ENCODE peak calls at places on chromosome 16, in six cellular contexts. S is A549, M is HEK293T, G is IMR-90, U is K562, I is GM12878. O is an unnamed sample.

GRCh38 chr16:88939814-88940195 is 37.2 kb downstream of the CBFA2T3 start:
- DNase-seq in S (no peak), M (no peak), G (no peak), U (no peak), I (no peak), O (no peak)

GRCh38 chr16:19607610-19608280 is 52.2 kb downstream of the VPS35L start:
- DNase-seq in S (peak), M (no peak), G (peak), U (no peak), I (no peak), O (no peak)

GRCh38 chr16:47465919-47466630 is 4.9 kb downstream of the PHKB start:
- DNase-seq in S (no peak), M (no peak), G (no peak), U (peak), I (no peak), O (no peak)

GRCh38 chr16:59698341-59698979 is 964.3 kb upstream of the GOT2 start:
- DNase-seq in S (no peak), M (no peak), G (peak), U (no peak), I (no peak), O (no peak)

GRCh38 chr16:24776486-24777220 is 47.2 kb downstream of the TNRC6A start:
- DNase-seq in S (no peak), M (no peak), G (peak), U (no peak), I (no peak), O (no peak)

GRCh38 chr16:79269211-79269863 is 331.2 kb downstream of the MAF start:
- DNase-seq in S (no peak), M (no peak), G (no peak), U (no peak), I (peak), O (no peak)

GRCh38 chr16:23699100-23699499 is 13.9 kb downstream of the ERN2 start:
- DNase-seq in S (peak), M (no peak), G (no peak), U (no peak), I (no peak), O (no peak)

GRCh38 chr16:6105115-6105514 is 1007.5 kb upstream of the EEF2KMT start:
- DNase-seq in S (no peak), M (no peak), G (no peak), U (no peak), I (no peak), O (no peak)

GRCh38 chr16:16036359-16036792 is 87.0 kb downstream of the ABCC1 start:
- DNase-seq in S (no peak), M (no peak), G (no peak), U (no peak), I (no peak), O (no peak)

GRCh38 chr16:71344315-71344905 is 14.1 kb upstream of the CALB2 start:
- DNase-seq in S (no peak), M (no peak), G (no peak), U (no peak), I (no peak), O (no peak)

GRCh38 chr16:1002399-1003161 is 21.0 kb downstream of the SOX8 start:
- DNase-seq in S (peak), M (peak), G (peak), U (peak), I (no peak), O (peak)

GRCh38 chr16:82331974-82332750 is 162.1 kb upstream of the MPHOSPH6 start:
- DNase-seq in S (no peak), M (no peak), G (no peak), U (no peak), I (no peak), O (peak)

GRCh38 chr16:23149267-23149992 is at the start of gene USP31:
- DNase-seq in S (peak), M (peak), G (peak), U (peak), I (peak), O (peak)

GRCh38 chr16:81394966-81395655 is 49.5 kb upstream of the CMIP start:
- DNase-seq in S (no peak), M (no peak), G (no peak), U (no peak), I (no peak), O (no peak)

GRCh38 chr16:4517812-4518211 is 20.8 kb downstream of the CDIP1 start:
- DNase-seq in S (peak), M (peak), G (peak), U (peak), I (no peak), O (peak)

GRCh38 chr16:52873997-52874500 is 178.6 kb downstream of the CHD9NB start:
- DNase-seq in S (no peak), M (no peak), G (no peak), U (no peak), I (no peak), O (no peak)

GRCh38 chr16:70348991-70349390 is 2.3 kb downstream of the DDX19A start:
- DNase-seq in S (no peak), M (no peak), G (no peak), U (no peak), I (no peak), O (no peak)

GRCh38 chr16:31476305-31477219 is 4.6 kb downstream of the TGFB1I1 start:
- DNase-seq in S (no peak), M (no peak), G (no peak), U (peak), I (no peak), O (peak)

GRCh38 chr16:20910781-20911321 is 10.3 kb downstream of the LYRM1 start:
- DNase-seq in S (peak), M (no peak), G (peak), U (peak), I (no peak), O (no peak)

DNA sequence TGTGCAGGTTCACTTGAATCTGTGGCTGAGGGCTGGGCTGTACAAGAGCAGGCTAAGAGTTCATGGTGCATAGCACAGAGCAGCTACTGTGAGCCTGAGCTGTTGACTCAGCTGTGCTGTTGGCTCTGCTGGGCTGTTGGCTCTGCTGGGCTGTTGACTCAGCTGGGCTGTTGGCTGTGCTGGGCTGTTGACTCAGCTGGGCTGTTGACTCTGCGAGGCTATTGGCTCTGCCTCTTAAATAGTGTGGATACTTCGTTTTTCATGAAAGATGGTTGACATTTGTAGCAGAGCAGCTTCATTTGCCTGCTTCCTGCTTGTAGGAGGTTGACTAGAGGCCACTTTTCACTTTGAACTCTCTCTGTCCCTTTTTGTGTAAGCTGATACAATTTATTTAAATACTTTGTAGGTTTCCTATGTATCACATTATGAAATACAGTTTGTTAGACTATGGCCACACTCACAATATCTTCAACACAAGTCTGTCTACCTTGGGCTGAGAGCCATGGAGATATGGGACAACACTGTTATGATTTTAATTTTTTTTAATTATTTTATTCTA is 40.3 kb upstream of the CCNF start:
- DNase-seq in S (peak), M (no peak), G (peak), U (no peak), I (no peak), O (peak)
- TF ChIP-seq BHLHE40 in S (no peak), M (no peak), G (no peak), U (no peak), I (no peak), O (no peak)

GRCh38 chr16:25966172-25967097 is 274.7 kb downstream of the HS3ST4 start:
- DNase-seq in S (no peak), M (no peak), G (no peak), U (no peak), I (peak), O (no peak)
- TF ChIP-seq BHLHE40 in S (no peak), M (no peak), G (no peak), U (no peak), I (no peak), O (no peak)

DNA sequence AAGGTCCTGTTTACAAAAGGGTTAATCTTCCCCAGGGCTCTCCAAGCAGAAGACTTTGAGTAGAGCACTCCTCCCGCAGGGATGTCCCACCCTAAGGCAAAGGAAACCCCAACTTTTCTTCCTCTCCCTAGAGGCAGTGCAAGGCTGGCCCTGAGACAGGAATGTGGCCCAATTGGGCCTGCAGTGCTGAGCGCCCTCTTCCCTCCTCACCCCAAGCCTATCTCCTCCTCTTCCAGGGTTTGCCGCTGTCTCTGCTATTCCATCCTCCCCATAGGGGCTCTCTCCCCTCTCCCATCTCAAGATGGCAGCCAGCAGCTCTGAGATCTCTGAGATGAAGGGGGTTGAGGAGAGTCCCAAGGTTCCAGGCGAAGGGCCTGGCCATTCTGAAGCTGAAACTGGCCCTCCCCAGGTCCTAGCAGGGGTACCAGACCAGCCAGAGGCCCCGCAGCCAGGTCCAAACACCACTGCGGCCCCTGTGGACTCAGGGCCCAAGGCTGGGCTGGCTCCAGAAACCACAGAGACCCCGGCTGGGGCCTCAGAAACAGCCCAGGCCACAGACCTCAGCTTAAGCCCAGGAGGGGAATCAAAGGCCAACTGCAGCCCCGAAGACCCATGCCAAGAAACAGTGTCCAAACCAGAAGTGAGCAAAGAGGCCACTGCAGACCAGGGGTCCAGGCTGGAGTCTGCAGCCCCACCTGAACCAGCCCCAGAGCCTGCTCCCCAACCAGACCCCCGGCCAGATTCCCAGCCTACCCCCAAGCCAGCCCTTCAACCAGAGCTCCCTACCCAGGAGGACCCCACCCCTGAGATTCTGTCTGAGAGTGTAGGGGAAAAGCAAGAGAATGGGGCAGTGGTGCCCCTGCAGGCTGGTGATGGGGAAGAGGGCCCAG is 1.0 kb downstream of the PRRT2 start:
- DNase-seq in S (no peak), M (no peak), G (no peak), U (no peak), I (no peak), O (no peak)
- TF ChIP-seq BHLHE40 in S (no peak), M (no peak), G (no peak), U (no peak), I (no peak), O (no peak)

DNA sequence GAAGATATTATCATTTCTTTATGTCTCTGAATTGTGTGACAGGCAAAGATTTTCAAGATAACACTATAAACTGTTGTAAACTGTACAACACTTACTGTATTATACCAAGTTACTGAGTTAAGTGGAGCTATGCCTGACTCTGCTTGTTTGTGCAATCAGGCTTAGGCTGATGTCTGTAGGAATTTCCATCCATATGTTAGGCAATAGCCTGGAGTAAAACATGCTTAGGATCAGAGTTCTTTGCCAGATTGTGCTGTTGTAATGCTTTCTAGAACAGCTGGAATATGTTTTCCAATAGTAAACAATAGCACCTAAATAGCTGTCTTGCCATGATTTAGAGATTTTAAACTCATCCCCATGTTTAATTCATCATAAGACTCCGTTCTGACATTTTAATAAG is 1496.7 kb downstream of the CDH11 start:
- DNase-seq in S (no peak), M (no peak), G (no peak), U (no peak), I (no peak), O (no peak)
- TF ChIP-seq BHLHE40 in S (no peak), M (no peak), G (no peak), U (no peak), I (no peak), O (no peak)

GRCh38 chr16:66401610-66402009 is 25.5 kb upstream of the BEAN1 start:
- DNase-seq in S (no peak), M (no peak), G (no peak), U (no peak), I (no peak), O (no peak)

GRCh38 chr16:66399031-66399430 is 28.1 kb upstream of the BEAN1 start:
- DNase-seq in S (no peak), M (no peak), G (peak), U (no peak), I (no peak), O (no peak)

GRCh38 chr16:66400503-66401380 is 26.4 kb upstream of the BEAN1 start:
- DNase-seq in S (no peak), M (no peak), G (no peak), U (no peak), I (no peak), O (no peak)

GRCh38 chr16:66397736-66398433 is 29.2 kb upstream of the BEAN1 start:
- DNase-seq in S (no peak), M (no peak), G (no peak), U (no peak), I (no peak), O (no peak)

DNA sequence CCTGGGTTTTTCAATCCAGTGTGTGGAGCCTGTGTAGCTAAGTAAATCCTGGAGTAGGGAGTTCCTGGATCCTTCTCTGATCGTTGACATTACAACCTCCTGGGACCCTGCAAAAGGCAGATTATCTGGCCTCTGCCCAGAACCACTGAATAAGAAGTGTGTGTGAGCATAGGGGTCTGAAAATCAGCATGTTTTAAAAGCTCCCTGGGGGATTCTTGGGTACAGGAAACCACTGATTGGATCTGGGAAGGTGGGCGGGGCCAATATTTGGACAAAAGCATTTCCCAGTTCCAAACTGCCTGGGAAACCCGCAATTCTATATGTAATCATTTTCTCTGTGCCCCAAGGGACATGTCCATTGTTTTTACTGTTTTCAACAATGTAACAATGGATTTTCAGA is 27.2 kb upstream of the BEAN1 start:
- DNase-seq in S (no peak), M (peak), G (no peak), U (no peak), I (no peak), O (no peak)
- TF ChIP-seq BHLHE40 in S (no peak), M (no peak), G (no peak), U (no peak), I (no peak), O (no peak)

GRCh38 chr16:84677017-84677803 is 22.6 kb upstream of the USP10 start:
- DNase-seq in S (no peak), M (no peak), G (peak), U (no peak), I (no peak), O (peak)
- TF ChIP-seq BHLHE40 in S (no peak), M (no peak), G (no peak), U (no peak), I (no peak), O (no peak)

GRCh38 chr16:2514333-2515179 is 804 bp downstream of the ATP6V0C start:
- DNase-seq in S (no peak), M (no peak), G (no peak), U (no peak), I (no peak), O (no peak)
- TF ChIP-seq BHLHE40 in S (no peak), M (no peak), G (no peak), U (no peak), I (no peak), O (no peak)

GRCh38 chr16:67860589-67861398 is 12.1 kb upstream of the EDC4 start:
- DNase-seq in S (peak), M (no peak), G (peak), U (peak), I (no peak), O (no peak)

GRCh38 chr16:67857547-67858233 is 10.2 kb upstream of the CENPT start:
- DNase-seq in S (peak), M (no peak), G (peak), U (peak), I (no peak), O (peak)

GRCh38 chr16:67856927-67857546 is 9.5 kb upstream of the CENPT start:
- DNase-seq in S (no peak), M (no peak), G (no peak), U (no peak), I (no peak), O (no peak)

GRCh38 chr16:67855789-67856188 is 8.3 kb upstream of the CENPT start:
- DNase-seq in S (no peak), M (no peak), G (no peak), U (no peak), I (no peak), O (no peak)

DNA sequence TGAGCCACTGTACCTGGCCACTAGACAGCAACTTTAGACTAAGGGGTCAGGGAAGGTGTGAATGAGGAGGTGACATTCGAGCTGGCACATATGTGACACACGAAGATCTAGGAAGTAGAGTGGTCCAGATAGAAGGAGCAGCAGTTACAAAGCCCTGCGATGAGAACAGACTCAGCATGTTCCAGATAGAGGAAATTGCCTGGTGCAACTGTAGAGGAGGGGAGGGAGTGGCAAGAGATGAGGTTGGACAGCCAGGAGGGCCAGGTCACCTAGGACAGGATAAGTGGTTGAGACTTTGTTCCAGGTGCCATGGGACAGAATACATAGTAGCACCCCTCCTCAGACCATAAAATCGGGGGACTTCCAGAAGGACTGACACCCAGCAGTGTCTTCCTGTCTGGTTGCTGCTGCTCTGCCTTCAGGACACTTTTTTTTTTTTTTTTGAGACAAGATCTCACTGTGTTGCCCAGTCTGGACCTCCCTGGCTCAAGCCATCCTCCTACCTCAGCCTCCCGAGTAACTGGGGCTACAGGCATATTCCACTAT is 11.0 kb upstream of the CENPT start:
- DNase-seq in S (no peak), M (no peak), G (no peak), U (no peak), I (no peak), O (no peak)
- TF ChIP-seq BHLHE40 in S (no peak), M (no peak), G (no peak), U (no peak), I (no peak), O (no peak)

O was measured in HepG2.